ENCODE peak calls at places on chromosomes 3 and 15, in eight cellular contexts. One of them, this sample, is unnamed.
A peak's percentile ranks its signal among the peaks of the same experiment; 100 is the strongest.

GRCh38 chr15:62749445-62749844 is 293.1 kb upstream of the TPM1 start:
- DNase-seq in GM03348: no peak
- DNase-seq in activated T-cell treated with anti-CD3 and anti-CD28 coated beads for 4 hours: no peak
- DNase-seq in HCEC 1CT: no peak
- DNase-seq in stimulated activated CD4-positive, alpha-beta T cell treated with anti-CD3 and anti-CD28 coated beads, TNF-alpha, amount 100 ng/mL, for 1 hour: no peak
- DNase-seq in SK-N-DZ: no peak
- DNase-seq in NCI-H1092: no peak
- DNase-seq in EH: peak; percentile 68
- DNase-seq in this sample: no peak

GRCh38 chr3:188729422-188729821 is 442.3 kb upstream of the TPRG1 start:
- DNase-seq in GM03348: no peak
- DNase-seq in HCEC 1CT: no peak
- DNase-seq in activated T-cell treated with anti-CD3 and anti-CD28 coated beads for 4 hours: no peak
- DNase-seq in EH: no peak
- DNase-seq in stimulated activated CD4-positive, alpha-beta T cell treated with anti-CD3 and anti-CD28 coated beads, TNF-alpha, amount 100 ng/mL, for 1 hour: no peak
- DNase-seq in NCI-H1092: no peak
- DNase-seq in SK-N-DZ: no peak
- DNase-seq in this sample: no peak

GRCh38 chr15:77578641-77579372 is 53.9 kb downstream of the LINGO1 start:
- DNase-seq in EH: no peak
- DNase-seq in activated T-cell treated with anti-CD3 and anti-CD28 coated beads for 4 hours: no peak
- DNase-seq in GM03348: no peak
- DNase-seq in NCI-H1092: peak; percentile 21
- DNase-seq in HCEC 1CT: no peak
- DNase-seq in stimulated activated CD4-positive, alpha-beta T cell treated with anti-CD3 and anti-CD28 coated beads, TNF-alpha, amount 100 ng/mL, for 1 hour: no peak
- DNase-seq in SK-N-DZ: no peak
- DNase-seq in this sample: no peak

GRCh38 chr3:101635954-101636798 is 40.8 kb downstream of the ZBTB11 start:
- DNase-seq in EH: peak; percentile 53
- DNase-seq in GM03348: peak; percentile 66
- DNase-seq in NCI-H1092: peak; percentile 5
- DNase-seq in stimulated activated CD4-positive, alpha-beta T cell treated with anti-CD3 and anti-CD28 coated beads, TNF-alpha, amount 100 ng/mL, for 1 hour: peak; percentile 34
- DNase-seq in SK-N-DZ: peak; percentile 58
- DNase-seq in activated T-cell treated with anti-CD3 and anti-CD28 coated beads for 4 hours: peak; percentile 54
- DNase-seq in HCEC 1CT: peak; percentile 15
- DNase-seq in this sample: peak; percentile 35

GRCh38 chr3:149706905-149707304 is 45.4 kb downstream of the COMMD2 start:
- DNase-seq in stimulated activated CD4-positive, alpha-beta T cell treated with anti-CD3 and anti-CD28 coated beads, TNF-alpha, amount 100 ng/mL, for 1 hour: no peak
- DNase-seq in activated T-cell treated with anti-CD3 and anti-CD28 coated beads for 4 hours: no peak
- DNase-seq in HCEC 1CT: no peak
- DNase-seq in EH: no peak
- DNase-seq in SK-N-DZ: no peak
- DNase-seq in GM03348: no peak
- DNase-seq in NCI-H1092: no peak
- DNase-seq in this sample: no peak

GRCh38 chr15:90358124-90359033 is 6.3 kb downstream of the ZNF774 start:
- DNase-seq in HCEC 1CT: peak; percentile 72
- DNase-seq in GM03348: peak; percentile 28
- DNase-seq in SK-N-DZ: no peak
- DNase-seq in activated T-cell treated with anti-CD3 and anti-CD28 coated beads for 4 hours: no peak
- DNase-seq in stimulated activated CD4-positive, alpha-beta T cell treated with anti-CD3 and anti-CD28 coated beads, TNF-alpha, amount 100 ng/mL, for 1 hour: no peak
- DNase-seq in EH: peak; percentile 57
- DNase-seq in NCI-H1092: no peak
- DNase-seq in this sample: peak; percentile 63

GRCh38 chr3:16205156-16205870 is 30.8 kb downstream of the GALNT15 start:
- DNase-seq in SK-N-DZ: no peak
- DNase-seq in stimulated activated CD4-positive, alpha-beta T cell treated with anti-CD3 and anti-CD28 coated beads, TNF-alpha, amount 100 ng/mL, for 1 hour: no peak
- DNase-seq in NCI-H1092: no peak
- DNase-seq in activated T-cell treated with anti-CD3 and anti-CD28 coated beads for 4 hours: no peak
- DNase-seq in GM03348: peak; percentile 28
- DNase-seq in HCEC 1CT: peak; percentile 17
- DNase-seq in EH: peak; percentile 79
- DNase-seq in this sample: peak; percentile 21

GRCh38 chr3:74593152-74593551 is 21.3 kb downstream of the CNTN3 start:
- DNase-seq in SK-N-DZ: no peak
- DNase-seq in EH: no peak
- DNase-seq in HCEC 1CT: no peak
- DNase-seq in stimulated activated CD4-positive, alpha-beta T cell treated with anti-CD3 and anti-CD28 coated beads, TNF-alpha, amount 100 ng/mL, for 1 hour: no peak
- DNase-seq in GM03348: no peak
- DNase-seq in activated T-cell treated with anti-CD3 and anti-CD28 coated beads for 4 hours: no peak
- DNase-seq in NCI-H1092: no peak
- DNase-seq in this sample: no peak

GRCh38 chr3:188486952-188487351 is 333.0 kb downstream of the LPP start:
- DNase-seq in NCI-H1092: no peak
- DNase-seq in stimulated activated CD4-positive, alpha-beta T cell treated with anti-CD3 and anti-CD28 coated beads, TNF-alpha, amount 100 ng/mL, for 1 hour: no peak
- DNase-seq in GM03348: no peak
- DNase-seq in SK-N-DZ: no peak
- DNase-seq in EH: no peak
- DNase-seq in activated T-cell treated with anti-CD3 and anti-CD28 coated beads for 4 hours: no peak
- DNase-seq in HCEC 1CT: no peak
- DNase-seq in this sample: peak; percentile 59

GRCh38 chr15:90174140-90174891 is 26.8 kb upstream of the SEMA4B start:
- DNase-seq in SK-N-DZ: peak; percentile 32
- DNase-seq in activated T-cell treated with anti-CD3 and anti-CD28 coated beads for 4 hours: no peak
- DNase-seq in GM03348: no peak
- DNase-seq in stimulated activated CD4-positive, alpha-beta T cell treated with anti-CD3 and anti-CD28 coated beads, TNF-alpha, amount 100 ng/mL, for 1 hour: no peak
- DNase-seq in EH: peak; percentile 36
- DNase-seq in NCI-H1092: peak; percentile 74
- DNase-seq in HCEC 1CT: no peak
- DNase-seq in this sample: peak; percentile 14